ENCODE peak calls at places on chromosome 4, in nine cellular contexts. L is upper lobe of right lung; C is CD8-positive, alpha-beta T cell; W is lower lobe of right lung; A is tibial nerve; E is fibroblast of lung; K is endodermal cell; T is fibroblast of pulmonary artery; N is neural crest cell. S is an unnamed sample.

GRCh38 chr4:101027721-101028120 is 319.6 kb downstream of the PPP3CA start:
- DNase-seq in L (no peak), C (no peak), W (no peak), A (no peak), E (no peak), K (no peak), T (peak), N (no peak), S (no peak)

GRCh38 chr4:8325284-8325973 is 55.9 kb downstream of the HTRA3 start:
- DNase-seq in L (peak), C (no peak), W (peak), A (no peak), E (no peak), K (peak), T (no peak), N (no peak), S (no peak)

GRCh38 chr4:98092833-98093439 is 50.3 kb downstream of the STPG2 start:
- DNase-seq in L (no peak), C (no peak), W (no peak), A (no peak), E (peak), K (no peak), T (peak), N (no peak), S (no peak)

GRCh38 chr4:5755161-5755560 is 44.2 kb downstream of the EVC start:
- DNase-seq in L (peak), C (no peak), W (no peak), A (no peak), E (no peak), K (no peak), T (no peak), N (no peak), S (no peak)

GRCh38 chr4:154982187-154983047 is 201.3 kb downstream of the RBM46 start:
- DNase-seq in L (peak), C (no peak), W (peak), A (peak), E (peak), K (peak), T (peak), N (peak), S (no peak)

GRCh38 chr4:20126906-20127305 is 124.8 kb upstream of the SLIT2 start:
- DNase-seq in L (no peak), C (no peak), W (no peak), A (no peak), E (peak), K (no peak), T (peak), N (no peak), S (no peak)

GRCh38 chr4:149409186-149410056 is 406.2 kb downstream of the IQCM start:
- DNase-seq in L (no peak), C (no peak), W (no peak), A (no peak), E (peak), K (no peak), T (peak), N (no peak), S (peak)

GRCh38 chr4:97646997-97647396 is 496.3 kb downstream of the STPG2 start:
- DNase-seq in L (no peak), C (no peak), W (no peak), A (no peak), E (peak), K (no peak), T (peak), N (no peak), S (no peak)

GRCh38 chr4:154877110-154877760 is 96.2 kb downstream of the RBM46 start:
- DNase-seq in L (no peak), C (no peak), W (no peak), A (no peak), E (peak), K (no peak), T (peak), N (no peak), S (no peak)

GRCh38 chr4:182306792-182307507 is 63.7 kb downstream of the TENM3 start:
- DNase-seq in L (no peak), C (no peak), W (no peak), A (no peak), E (peak), K (no peak), T (no peak), N (no peak), S (no peak)

GRCh38 chr4:4390521-4391240 is 3.8 kb downstream of the NSG1 start:
- DNase-seq in L (no peak), C (no peak), W (no peak), A (no peak), E (no peak), K (no peak), T (no peak), N (no peak), S (no peak)

GRCh38 chr4:1994935-1995334 is 13.8 kb downstream of the NELFA start:
- DNase-seq in L (no peak), C (no peak), W (no peak), A (no peak), E (no peak), K (no peak), T (no peak), N (no peak), S (no peak)

GRCh38 chr4:3329887-3330286 is 37.1 kb downstream of the RGS12 start:
- DNase-seq in L (no peak), C (no peak), W (no peak), A (no peak), E (no peak), K (peak), T (no peak), N (no peak), S (no peak)

GRCh38 chr4:185965456-185966384 is 103.2 kb upstream of the TLR3 start:
- DNase-seq in L (no peak), C (no peak), W (no peak), A (no peak), E (no peak), K (no peak), T (peak), N (no peak), S (no peak)

GRCh38 chr4:140158234-140159030 is 4.4 kb upstream of the MAML3 start:
- DNase-seq in L (no peak), C (no peak), W (no peak), A (no peak), E (peak), K (no peak), T (peak), N (no peak), S (no peak)

GRCh38 chr4:42750831-42751230 is 93.9 kb upstream of the ATP8A1 start:
- DNase-seq in L (no peak), C (no peak), W (no peak), A (no peak), E (no peak), K (no peak), T (no peak), N (no peak), S (no peak)

GRCh38 chr4:95585016-95585695 is 36.4 kb upstream of the UNC5C start:
- DNase-seq in L (no peak), C (no peak), W (no peak), A (no peak), E (peak), K (no peak), T (no peak), N (no peak), S (no peak)

DNA sequence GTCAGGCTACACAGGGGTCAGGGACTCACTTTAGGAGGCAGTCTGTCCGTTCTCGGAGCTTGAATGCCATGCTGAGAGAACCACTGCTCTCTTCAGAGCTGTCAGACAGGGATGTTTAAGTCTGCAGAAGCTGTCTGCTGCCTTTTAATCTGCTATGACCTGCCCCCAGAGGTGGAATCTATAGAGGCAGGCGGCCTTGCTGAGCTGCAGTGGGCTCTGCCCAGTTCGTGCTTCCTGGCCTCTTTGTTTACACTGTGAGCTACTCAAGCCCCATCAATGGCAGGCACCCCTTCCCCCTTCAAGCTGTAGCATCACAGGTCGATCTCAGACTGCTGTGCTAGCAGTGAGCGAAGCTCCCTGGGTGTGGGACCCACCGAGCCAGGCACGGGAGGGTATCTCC is 31.5 kb upstream of the UNC5C start:
- DNase-seq in L (no peak), C (no peak), W (no peak), A (no peak), E (no peak), K (peak), T (no peak), N (no peak), S (no peak)
- TF ChIP-seq CTCF in L (no peak), C (no peak), W (no peak), A (no peak), E (no peak), K (peak), T (no peak), N (no peak), S (no peak)

DNA sequence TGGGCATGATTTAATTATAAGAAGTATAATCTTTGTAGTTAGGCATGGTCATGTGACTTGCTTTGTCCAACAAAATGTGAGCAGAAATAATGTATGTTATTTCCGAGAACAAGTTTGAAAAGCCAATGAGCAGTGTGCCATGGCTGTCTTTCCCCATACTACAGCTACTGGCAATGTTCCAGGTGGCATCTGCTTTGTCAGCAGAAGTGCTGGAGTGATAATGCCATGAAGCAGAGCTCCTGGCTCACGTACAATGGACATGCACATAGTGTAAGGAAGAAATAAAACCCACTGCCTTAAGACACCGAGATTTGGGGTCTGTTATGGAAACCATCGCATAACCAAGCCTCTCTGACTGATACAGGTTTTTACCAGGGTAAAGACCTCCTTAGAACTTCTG is 212.7 kb upstream of the RASGEF1B start:
- DNase-seq in L (no peak), C (no peak), W (no peak), A (no peak), E (no peak), K (no peak), T (no peak), N (no peak), S (no peak)
- TF ChIP-seq CTCF in L (no peak), C (no peak), W (no peak), A (no peak), E (no peak), K (no peak), T (no peak), N (no peak), S (no peak)

GRCh38 chr4:55635282-55635681 is 816 bp downstream of the NMU start:
- DNase-seq in L (no peak), C (no peak), W (no peak), A (no peak), E (no peak), K (peak), T (no peak), N (no peak), S (no peak)

GRCh38 chr4:55636622-55636999 is 513 bp upstream of the NMU start:
- DNase-seq in L (no peak), C (no peak), W (no peak), A (no peak), E (no peak), K (peak), T (no peak), N (no peak), S (no peak)

GRCh38 chr4:55637272-55637820 is 1.2 kb upstream of the NMU start:
- DNase-seq in L (no peak), C (no peak), W (no peak), A (no peak), E (no peak), K (peak), T (no peak), N (no peak), S (no peak)

GRCh38 chr4:55634417-55635128 is 1.5 kb downstream of the NMU start:
- DNase-seq in L (no peak), C (no peak), W (no peak), A (no peak), E (no peak), K (no peak), T (no peak), N (no peak), S (no peak)

DNA sequence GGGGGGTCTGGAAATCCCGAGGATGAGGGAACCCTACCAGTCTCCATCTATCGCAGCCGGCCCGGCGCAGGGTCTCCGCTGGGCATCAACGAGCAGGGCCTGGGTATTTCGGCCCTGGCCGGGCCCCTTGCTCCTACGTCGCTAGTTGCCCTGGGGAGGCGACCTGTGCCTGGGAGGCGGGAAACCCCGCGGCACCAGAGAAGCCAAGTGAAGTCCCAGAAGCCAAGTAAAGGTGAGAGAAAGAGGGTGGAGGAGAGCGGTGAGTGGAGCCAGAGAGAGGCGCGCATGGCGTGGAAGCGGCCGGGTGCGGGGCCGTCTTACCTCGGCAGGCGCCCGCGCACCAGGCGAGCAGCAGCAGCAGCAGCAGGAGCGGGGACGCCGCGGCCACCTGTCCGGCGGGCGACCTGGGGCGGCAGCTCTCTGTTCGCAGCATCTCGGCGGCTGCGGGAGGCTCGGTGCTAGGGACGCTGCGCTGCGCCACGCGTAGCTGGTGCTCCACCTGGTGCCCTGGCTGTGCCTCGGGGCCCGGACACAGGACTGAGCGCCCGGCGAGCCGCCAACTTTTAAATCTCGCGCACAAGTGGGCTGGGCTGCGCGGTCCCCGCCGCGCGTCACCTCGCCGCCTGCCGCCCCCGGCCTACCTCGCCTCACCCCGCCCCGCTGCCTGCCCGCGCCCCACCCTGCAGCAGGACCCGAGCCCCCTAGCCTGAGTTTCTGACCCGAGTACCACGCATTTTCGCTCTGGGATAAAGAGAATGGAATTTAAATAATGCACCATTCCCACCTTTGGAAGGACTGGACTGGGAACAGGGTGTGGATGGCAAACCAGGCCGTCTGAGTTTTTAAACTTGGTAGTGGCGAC is at the start of gene NMU:
- DNase-seq in L (peak), C (no peak), W (peak), A (no peak), E (no peak), K (peak), T (peak), N (peak), S (no peak)
- TF ChIP-seq CTCF in L (no peak), C (no peak), W (peak), A (no peak), E (no peak), K (peak), T (no peak), N (peak), S (no peak)

GRCh38 chr4:164716901-164717300 is 37.0 kb upstream of the SMIM31 start:
- DNase-seq in L (no peak), C (no peak), W (no peak), A (no peak), E (no peak), K (peak), T (no peak), N (no peak), S (no peak)
- TF ChIP-seq CTCF in L (no peak), C (no peak), W (no peak), A (no peak), E (no peak), K (peak), T (no peak), N (peak), S (no peak)

DNA sequence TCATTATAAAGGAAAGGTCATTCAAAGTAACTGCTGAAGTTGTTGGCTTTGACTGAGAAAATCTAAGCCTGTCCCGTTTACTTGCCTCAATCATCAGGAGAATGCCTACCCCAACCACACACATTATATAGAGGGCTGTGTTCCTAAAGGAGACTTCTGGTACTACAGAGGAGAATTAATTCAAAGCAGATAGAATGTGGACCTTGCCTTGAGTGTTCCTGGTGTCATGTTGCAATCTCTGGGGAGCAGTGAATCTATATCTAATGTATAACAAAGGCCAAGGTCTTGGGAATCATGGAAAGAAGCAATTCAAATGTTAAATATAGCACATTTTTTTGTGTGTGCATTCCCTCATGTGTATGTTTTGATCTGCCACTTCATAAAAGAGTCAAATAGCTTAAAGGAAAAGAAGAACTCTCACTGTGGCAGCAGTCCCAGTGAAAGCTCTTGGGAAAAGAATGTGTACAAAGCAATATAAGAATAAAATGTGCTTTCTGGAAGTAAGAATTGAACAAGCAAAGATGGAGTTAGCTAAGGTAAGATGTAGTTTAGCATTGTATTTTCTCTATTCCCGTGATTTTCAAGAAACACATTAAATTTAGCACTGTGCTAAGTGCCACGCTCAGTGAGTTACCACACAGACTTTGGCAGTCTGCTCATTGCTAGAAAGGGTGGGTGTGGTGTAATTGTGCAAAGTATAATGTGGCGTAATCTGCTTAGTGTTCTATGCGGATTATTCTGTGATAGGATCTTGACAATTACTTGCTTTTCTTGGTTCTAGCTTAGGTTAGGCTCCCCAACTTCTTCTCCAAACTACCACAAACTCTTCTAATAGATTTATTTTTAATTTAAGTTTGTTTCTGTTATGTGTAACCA is 13.7 kb downstream of the ADH6 start:
- DNase-seq in L (no peak), C (no peak), W (no peak), A (peak), E (peak), K (no peak), T (peak), N (no peak), S (no peak)
- TF ChIP-seq CTCF in L (no peak), C (no peak), W (no peak), A (no peak), E (no peak), K (peak), T (no peak), N (peak), S (no peak)

DNA sequence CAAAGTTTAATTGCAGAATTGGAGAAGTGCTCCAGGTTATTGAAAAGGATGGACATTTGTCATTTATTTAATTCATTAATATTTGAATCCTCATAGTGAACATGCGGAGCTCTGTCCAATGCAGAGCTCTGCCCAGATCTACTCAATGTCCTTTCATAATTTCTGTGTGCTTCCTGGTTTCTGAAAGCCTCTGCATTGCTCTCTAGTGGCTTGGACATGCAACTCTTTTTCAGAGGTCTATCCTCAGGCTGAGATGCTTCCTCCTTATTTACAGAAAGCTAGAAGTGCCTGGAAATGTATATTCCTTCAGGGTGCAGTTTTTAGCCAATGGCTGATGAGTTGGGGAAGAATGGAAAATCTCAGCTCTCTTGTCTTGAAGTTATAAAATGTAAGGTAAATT is 786.1 kb upstream of the AADAT start:
- DNase-seq in L (no peak), C (no peak), W (no peak), A (no peak), E (no peak), K (no peak), T (no peak), N (no peak), S (no peak)
- TF ChIP-seq CTCF in L (no peak), C (no peak), W (no peak), A (no peak), E (no peak), K (peak), T (no peak), N (peak), S (no peak)

GRCh38 chr4:108783666-108784463 is 21.0 kb upstream of the ETNPPL start:
- DNase-seq in L (no peak), C (no peak), W (no peak), A (no peak), E (peak), K (no peak), T (peak), N (no peak), S (no peak)
- TF ChIP-seq CTCF in L (no peak), C (no peak), W (no peak), A (peak), E (peak), K (peak), T (peak), N (peak), S (no peak)